ENCODE peak calls at places on chromosome 21, in five cellular contexts. F, N, W, D and O are unnamed samples.

GRCh38 chr21:40047993-40048730 is 180.9 kb downstream of the PCP4 start:
- DNase-seq in F (no peak), N (no peak), W (peak; percentile 85), D (no peak), O (no peak)

GRCh38 chr21:32562426-32562825 is 22.9 kb downstream of the TCP10L start:
- DNase-seq in F (peak; percentile 19), N (peak; percentile 81), W (no peak), D (no peak), O (no peak)

GRCh38 chr21:34227386-34227852 is 136.4 kb upstream of the KCNE2 start:
- DNase-seq in F (no peak), N (no peak), W (no peak), D (no peak), O (no peak)

GRCh38 chr21:45845063-45845789 is 136.3 kb upstream of the COL6A1 start:
- DNase-seq in F (no peak), N (no peak), W (no peak), D (no peak), O (no peak)

GRCh38 chr21:39562791-39563770 is 49.7 kb upstream of the B3GALT5 start:
- DNase-seq in F (no peak), N (no peak), W (no peak), D (no peak), O (no peak)

GRCh38 chr21:33761104-33762036 is 119.1 kb downstream of the ITSN1 start:
- DNase-seq in F (no peak), N (peak; percentile 26), W (peak; percentile 65), D (no peak), O (no peak)

GRCh38 chr21:46545363-46545762 is 59.5 kb downstream of the S100B start:
- DNase-seq in F (no peak), N (no peak), W (no peak), D (no peak), O (no peak)

GRCh38 chr21:34022557-34023335 is 50.6 kb upstream of the MRPS6 start:
- DNase-seq in F (no peak), N (no peak), W (no peak), D (no peak), O (no peak)

GRCh38 chr21:34700605-34701004 is 31.8 kb downstream of the CLIC6 start:
- DNase-seq in F (no peak), N (no peak), W (no peak), D (no peak), O (peak; percentile 69)

GRCh38 chr21:25589905-25590304 is 17.4 kb downstream of the MRPL39 start:
- DNase-seq in F (no peak), N (no peak), W (no peak), D (no peak), O (no peak)

GRCh38 chr21:29691616-29692491 is 247.9 kb downstream of the GRIK1 start:
- DNase-seq in F (no peak), N (no peak), W (no peak), D (no peak), O (no peak)

GRCh38 chr21:45997495-45998275 is 16.1 kb downstream of the COL6A1 start:
- DNase-seq in F (peak; percentile 10), N (peak; percentile 23), W (peak; percentile 70), D (peak; percentile 38), O (peak; percentile 63)

GRCh38 chr21:39888848-39889247 is 21.6 kb downstream of the PCP4 start:
- DNase-seq in F (no peak), N (no peak), W (no peak), D (no peak), O (no peak)

GRCh38 chr21:42161957-42162681 is 56.8 kb upstream of the ABCG1 start:
- DNase-seq in F (no peak), N (no peak), W (no peak), D (no peak), O (peak; percentile 63)

GRCh38 chr21:43357708-43358430 is 69.1 kb downstream of the SIK1 start:
- DNase-seq in F (no peak), N (no peak), W (no peak), D (no peak), O (no peak)

DNA sequence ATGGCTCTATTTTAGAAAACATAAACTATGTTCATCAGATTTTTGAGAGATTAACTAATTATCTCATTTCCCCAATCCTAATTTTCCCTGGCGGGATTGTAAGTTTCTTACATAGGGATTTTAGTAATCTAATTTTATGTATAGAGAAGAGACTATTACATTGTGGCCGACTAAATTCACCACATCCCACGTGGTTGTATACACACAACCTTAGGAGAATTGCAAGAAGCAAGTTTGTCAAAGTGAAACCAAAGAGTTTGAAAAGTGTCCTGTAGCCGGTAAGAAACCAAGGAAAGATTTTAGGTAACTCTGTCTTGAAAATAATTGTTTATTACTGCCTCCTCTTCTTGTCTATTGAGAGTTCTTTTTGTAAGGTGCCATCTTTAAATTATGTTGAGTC is 550.6 kb downstream of the LTN1 start:
- DNase-seq in F (no peak), N (no peak), W (no peak), D (no peak), O (no peak)
- TF ChIP-seq CTCF in F (no peak), N (no peak), W (no peak), D (no peak), O (no peak)

GRCh38 chr21:17903029-17903806 is 84.1 kb upstream of the C21orf91 start:
- DNase-seq in F (no peak), N (no peak), W (no peak), D (no peak), O (no peak)
- TF ChIP-seq CTCF in F (no peak), N (no peak), W (peak; percentile 27), D (peak; percentile 20), O (no peak)

GRCh38 chr21:44486302-44486701 is 31.0 kb downstream of the LRRC3 start:
- DNase-seq in F (no peak), N (no peak), W (no peak), D (no peak), O (no peak)

GRCh38 chr21:44485796-44486195 is 30.5 kb downstream of the LRRC3 start:
- DNase-seq in F (no peak), N (no peak), W (no peak), D (no peak), O (no peak)

GRCh38 chr21:44484498-44485253 is 29.4 kb downstream of the LRRC3 start:
- DNase-seq in F (no peak), N (no peak), W (no peak), D (no peak), O (no peak)

GRCh38 chr21:44483288-44484237 is 28.3 kb downstream of the LRRC3 start:
- DNase-seq in F (no peak), N (no peak), W (no peak), D (no peak), O (no peak)

DNA sequence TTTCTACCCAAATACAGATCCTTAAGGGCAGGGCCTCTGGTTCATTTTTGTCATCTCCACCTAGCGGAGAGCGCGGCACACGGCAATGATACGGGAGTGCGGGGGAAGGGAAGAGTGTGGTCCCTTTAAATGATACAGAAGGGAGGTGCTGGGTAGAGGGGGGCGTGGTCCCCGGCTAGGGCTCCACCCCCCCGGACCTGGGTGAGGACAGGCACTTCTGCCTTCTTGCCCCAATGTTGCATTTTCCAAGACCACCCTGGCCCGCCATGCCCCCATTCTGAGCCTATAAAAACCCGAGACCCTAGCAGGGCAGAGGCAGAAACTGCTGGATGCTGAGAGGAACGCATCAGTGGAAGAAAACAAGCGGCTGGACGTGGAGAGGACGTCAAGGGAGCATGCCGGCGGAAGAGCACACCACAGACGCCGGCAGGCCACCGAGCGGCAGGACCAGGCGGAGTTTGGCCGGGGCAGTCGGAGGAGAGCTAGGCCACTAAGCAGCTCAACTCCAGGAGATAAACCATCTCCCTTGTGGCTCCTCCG is 30.0 kb downstream of the LRRC3 start:
- DNase-seq in F (no peak), N (no peak), W (no peak), D (no peak), O (no peak)
- TF ChIP-seq CTCF in F (no peak), N (no peak), W (no peak), D (peak; percentile 4), O (no peak)

GRCh38 chr21:26851109-26851944 is 6.1 kb upstream of the ADAMTS1 start:
- DNase-seq in F (no peak), N (no peak), W (no peak), D (no peak), O (no peak)
- TF ChIP-seq CTCF in F (no peak), N (no peak), W (no peak), D (no peak), O (no peak)

GRCh38 chr21:37660709-37661108 is 255.5 kb downstream of the KCNJ6 start:
- DNase-seq in F (no peak), N (no peak), W (no peak), D (no peak), O (no peak)

GRCh38 chr21:37659874-37660273 is 256.4 kb downstream of the KCNJ6 start:
- DNase-seq in F (no peak), N (no peak), W (no peak), D (no peak), O (no peak)

GRCh38 chr21:37658121-37658993 is 257.9 kb downstream of the KCNJ6 start:
- DNase-seq in F (no peak), N (peak; percentile 33), W (no peak), D (no peak), O (no peak)

GRCh38 chr21:37656899-37657298 is 259.4 kb downstream of the KCNJ6 start:
- DNase-seq in F (no peak), N (no peak), W (no peak), D (no peak), O (no peak)

DNA sequence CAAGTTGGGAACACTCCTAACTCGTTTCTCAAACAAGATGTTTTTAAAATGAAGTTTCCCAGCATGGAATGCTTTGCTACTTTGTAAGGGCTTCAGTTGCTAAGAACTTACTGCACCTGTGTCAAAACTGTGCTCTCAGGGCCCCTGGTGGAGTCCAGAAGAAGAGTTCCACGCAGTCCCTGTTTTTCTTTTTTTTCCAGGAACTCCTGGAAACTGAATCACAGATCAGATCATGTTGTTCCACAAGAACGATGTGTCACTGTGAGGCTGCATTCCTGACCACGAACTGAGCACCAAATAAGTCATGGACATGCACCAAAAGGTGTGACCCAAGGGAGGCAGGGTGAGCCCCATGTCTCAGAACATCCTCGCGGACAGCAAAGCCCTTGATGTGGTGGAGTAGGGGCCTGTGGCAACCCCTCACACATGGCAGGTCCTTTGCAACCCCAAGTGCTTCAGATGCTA is 257.2 kb downstream of the KCNJ6 start:
- DNase-seq in F (no peak), N (peak; percentile 73), W (no peak), D (no peak), O (peak; percentile 74)
- TF ChIP-seq CTCF in F (no peak), N (peak; percentile 15), W (peak; percentile 49), D (no peak), O (no peak)

GRCh38 chr21:36212513-36212780 is 55.8 kb downstream of the DOP1B start:
- DNase-seq in F (no peak), N (no peak), W (no peak), D (no peak), O (peak; percentile 10)
- TF ChIP-seq CTCF in F (no peak), N (no peak), W (no peak), D (no peak), O (no peak)

DNA sequence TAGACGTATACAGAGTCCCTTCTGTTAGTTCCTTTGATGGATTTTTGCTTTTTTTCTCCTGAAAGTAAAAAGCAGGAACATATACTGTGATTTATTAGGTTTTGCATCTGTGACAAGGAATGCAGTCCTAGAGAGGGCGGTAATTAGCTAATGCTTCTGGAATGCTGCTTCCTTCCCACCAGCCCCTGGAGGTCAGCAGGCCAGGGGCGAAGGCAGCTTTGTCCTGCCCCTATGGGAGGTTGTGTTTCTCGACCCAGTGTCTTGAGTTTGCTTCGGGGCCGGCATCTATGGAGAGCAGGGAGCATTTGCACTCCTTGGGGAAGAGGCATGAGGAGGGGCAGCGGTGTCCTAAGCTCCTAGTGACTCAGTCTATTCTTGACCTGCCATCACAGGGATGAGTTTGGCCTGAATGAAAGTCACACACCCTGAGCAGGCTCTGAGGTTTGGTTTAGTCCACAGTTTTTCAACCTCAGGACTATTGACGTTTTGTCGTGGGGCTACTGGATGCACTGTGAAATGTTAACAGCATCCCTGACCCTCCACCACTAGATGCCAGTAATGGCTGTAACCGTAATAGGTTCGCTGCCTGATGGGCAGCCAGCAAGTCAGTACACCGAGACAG is 85.0 kb upstream of the KCNJ15 start:
- DNase-seq in F (no peak), N (no peak), W (no peak), D (no peak), O (no peak)
- TF ChIP-seq CTCF in F (no peak), N (no peak), W (no peak), D (no peak), O (peak; percentile 21)